ENCODE peak calls at places on chromosomes 12 and 14, in four cellular contexts. W is A172; Q is activated CD8-positive, alpha-beta memory T cell treated with anti-CD3 and anti-CD28 coated beads for 1 hour; O is bronchial epithelial cell. Y is an unnamed sample.

GRCh38 chr14:100688598-100689499 is 37.8 kb upstream of the DLK1 start:
- DNase-seq in W (peak), O (peak), Q (no peak), Y (no peak)

GRCh38 chr14:32826404-32827082 is 112.1 kb upstream of the NPAS3 start:
- DNase-seq in O (no peak), Q (no peak), W (peak), Y (no peak)

GRCh38 chr14:62280366-62280765 is 518.1 kb downstream of the SNAPC1 start:
- DNase-seq in O (no peak), Q (no peak), W (no peak), Y (no peak)

GRCh38 chr14:64702493-64703392 is 1.5 kb upstream of the PLEKHG3 start:
- DNase-seq in O (peak), W (no peak), Q (no peak), Y (no peak)

GRCh38 chr12:124641591-124641990 is 74.2 kb upstream of the NCOR2 start:
- DNase-seq in W (no peak), Q (no peak), O (no peak), Y (no peak)

GRCh38 chr12:79020106-79020505 is 155.5 kb downstream of the SYT1 start:
- DNase-seq in O (peak), W (peak), Q (no peak), Y (no peak)

GRCh38 chr12:103326190-103326589 is 169.6 kb downstream of the C12orf42 start:
- DNase-seq in W (no peak), Q (no peak), O (peak), Y (no peak)

GRCh38 chr14:54796961-54797360 is 105.7 kb downstream of the GCH1 start:
- DNase-seq in Q (no peak), W (peak), O (peak), Y (no peak)

GRCh38 chr12:6450091-6450868 is 1.6 kb upstream of the TAPBPL start:
- DNase-seq in W (no peak), Q (no peak), O (no peak), Y (no peak)

GRCh38 chr14:57391609-57392195 is 1.3 kb downstream of the NAA30 start:
- DNase-seq in Q (no peak), W (no peak), O (no peak), Y (no peak)

GRCh38 chr12:22986997-22987396 is 362.0 kb downstream of the ETNK1 start:
- DNase-seq in Q (no peak), O (peak), W (no peak), Y (no peak)

GRCh38 chr12:101414533-101415119 is 7.1 kb upstream of the ARL1 start:
- DNase-seq in Q (no peak), W (peak), O (peak), Y (peak)

GRCh38 chr12:93880853-93881522 is 203.8 kb downstream of the CRADD start:
- DNase-seq in O (no peak), W (no peak), Q (no peak), Y (no peak)

GRCh38 chr12:56086096-56086495 is 6.1 kb downstream of the ERBB3 start:
- DNase-seq in Q (no peak), O (peak), W (no peak), Y (no peak)

GRCh38 chr12:106147956-106148355 is 9.2 kb upstream of the NUAK1 start:
- DNase-seq in Q (no peak), O (no peak), W (no peak), Y (no peak)

GRCh38 chr14:79044894-79045624 is 874.9 kb downstream of the NRXN3 start:
- DNase-seq in O (peak), W (peak), Q (no peak), Y (no peak)